ENCODE peak calls at places on chromosomes 3 and 15, in seven cellular contexts. One of them, this sample, is unnamed.

GRCh38 chr15:97893988-97894387 is 66.5 kb upstream of the ARRDC4 start:
- DNase-seq in H9: no peak
- DNase-seq in substantia nigra: no peak
- DNase-seq in activated CD8-positive, alpha-beta memory T cell treated with anti-CD3 and anti-CD28 coated beads for 24 hours: no peak
- DNase-seq in HS-5: no peak
- DNase-seq in HT-29: no peak
- DNase-seq in HTR-8/SVneo: no peak
- DNase-seq in this sample: no peak

GRCh38 chr15:69422336-69422895 is 8.3 kb downstream of the KIF23 start:
- DNase-seq in H9: no peak
- DNase-seq in substantia nigra: no peak
- DNase-seq in activated CD8-positive, alpha-beta memory T cell treated with anti-CD3 and anti-CD28 coated beads for 24 hours: no peak
- DNase-seq in HS-5: no peak
- DNase-seq in HT-29: no peak
- DNase-seq in HTR-8/SVneo: no peak
- DNase-seq in this sample: no peak

GRCh38 chr15:26083457-26084350 is 220.6 kb upstream of the ATP10A start:
- DNase-seq in H9: no peak
- DNase-seq in substantia nigra: no peak
- DNase-seq in activated CD8-positive, alpha-beta memory T cell treated with anti-CD3 and anti-CD28 coated beads for 24 hours: no peak
- DNase-seq in HS-5: no peak
- DNase-seq in HT-29: no peak
- DNase-seq in HTR-8/SVneo: no peak
- DNase-seq in this sample: no peak

GRCh38 chr3:162507397-162507796 is 1010.8 kb downstream of the OTOL1 start:
- DNase-seq in H9: no peak
- DNase-seq in substantia nigra: no peak
- DNase-seq in activated CD8-positive, alpha-beta memory T cell treated with anti-CD3 and anti-CD28 coated beads for 24 hours: no peak
- DNase-seq in HS-5: peak; percentile 22
- DNase-seq in HT-29: no peak
- DNase-seq in HTR-8/SVneo: no peak
- DNase-seq in this sample: no peak

GRCh38 chr3:130831716-130832400 is 62.0 kb upstream of the ATP2C1 start:
- DNase-seq in H9: no peak
- DNase-seq in substantia nigra: no peak
- DNase-seq in activated CD8-positive, alpha-beta memory T cell treated with anti-CD3 and anti-CD28 coated beads for 24 hours: no peak
- DNase-seq in HS-5: no peak
- DNase-seq in HT-29: no peak
- DNase-seq in HTR-8/SVneo: no peak
- DNase-seq in this sample: no peak

GRCh38 chr3:74636981-74637380 is 22.5 kb upstream of the CNTN3 start:
- DNase-seq in H9: no peak
- DNase-seq in substantia nigra: no peak
- DNase-seq in activated CD8-positive, alpha-beta memory T cell treated with anti-CD3 and anti-CD28 coated beads for 24 hours: no peak
- DNase-seq in HS-5: no peak
- DNase-seq in HT-29: no peak
- DNase-seq in HTR-8/SVneo: no peak
- DNase-seq in this sample: no peak

GRCh38 chr3:108088697-108089096 is 2.1 kb downstream of the CD47 start:
- DNase-seq in H9: no peak
- DNase-seq in substantia nigra: no peak
- DNase-seq in activated CD8-positive, alpha-beta memory T cell treated with anti-CD3 and anti-CD28 coated beads for 24 hours: no peak
- DNase-seq in HS-5: no peak
- DNase-seq in HT-29: peak; percentile 31
- DNase-seq in HTR-8/SVneo: no peak
- DNase-seq in this sample: no peak

GRCh38 chr3:23490459-23490858 is 287.3 kb downstream of the UBE2E2 start:
- DNase-seq in H9: no peak
- DNase-seq in substantia nigra: no peak
- DNase-seq in activated CD8-positive, alpha-beta memory T cell treated with anti-CD3 and anti-CD28 coated beads for 24 hours: no peak
- DNase-seq in HS-5: peak; percentile 34
- DNase-seq in HT-29: no peak
- DNase-seq in HTR-8/SVneo: peak; percentile 8
- DNase-seq in this sample: no peak

GRCh38 chr3:187504435-187504834 is 136.2 kb downstream of the RTP4 start:
- DNase-seq in H9: no peak
- DNase-seq in substantia nigra: no peak
- DNase-seq in activated CD8-positive, alpha-beta memory T cell treated with anti-CD3 and anti-CD28 coated beads for 24 hours: no peak
- DNase-seq in HS-5: no peak
- DNase-seq in HT-29: no peak
- DNase-seq in HTR-8/SVneo: no peak
- DNase-seq in this sample: no peak

GRCh38 chr3:99339222-99339621 is 299.2 kb upstream of the COL8A1 start:
- DNase-seq in H9: no peak
- DNase-seq in substantia nigra: no peak
- DNase-seq in activated CD8-positive, alpha-beta memory T cell treated with anti-CD3 and anti-CD28 coated beads for 24 hours: no peak
- DNase-seq in HS-5: no peak
- DNase-seq in HT-29: no peak
- DNase-seq in HTR-8/SVneo: no peak
- DNase-seq in this sample: no peak

GRCh38 chr3:106018111-106018510 is 149.3 kb upstream of the CBLB start:
- DNase-seq in H9: no peak
- DNase-seq in substantia nigra: no peak
- DNase-seq in activated CD8-positive, alpha-beta memory T cell treated with anti-CD3 and anti-CD28 coated beads for 24 hours: no peak
- DNase-seq in HS-5: no peak
- DNase-seq in HT-29: no peak
- DNase-seq in HTR-8/SVneo: no peak
- DNase-seq in this sample: no peak

GRCh38 chr3:51681453-51681852 is 10.4 kb downstream of the TEX264 start:
- DNase-seq in H9: no peak
- DNase-seq in substantia nigra: no peak
- DNase-seq in activated CD8-positive, alpha-beta memory T cell treated with anti-CD3 and anti-CD28 coated beads for 24 hours: no peak
- DNase-seq in HS-5: no peak
- DNase-seq in HT-29: no peak
- DNase-seq in HTR-8/SVneo: no peak
- DNase-seq in this sample: no peak

GRCh38 chr3:183224581-183224980 is 28.5 kb upstream of the B3GNT5 start:
- DNase-seq in H9: no peak
- DNase-seq in substantia nigra: no peak
- DNase-seq in activated CD8-positive, alpha-beta memory T cell treated with anti-CD3 and anti-CD28 coated beads for 24 hours: peak; percentile 65
- DNase-seq in HS-5: no peak
- DNase-seq in HT-29: no peak
- DNase-seq in HTR-8/SVneo: no peak
- DNase-seq in this sample: no peak

GRCh38 chr15:101657968-101658784 is 6.0 kb upstream of the TM2D3 start:
- DNase-seq in H9: no peak
- DNase-seq in substantia nigra: no peak
- DNase-seq in activated CD8-positive, alpha-beta memory T cell treated with anti-CD3 and anti-CD28 coated beads for 24 hours: no peak
- DNase-seq in HS-5: no peak
- DNase-seq in HT-29: peak; percentile 73
- DNase-seq in HTR-8/SVneo: no peak
- DNase-seq in this sample: no peak

GRCh38 chr15:55282284-55282833 is 7.3 kb downstream of the RAB27A start:
- DNase-seq in H9: no peak
- DNase-seq in substantia nigra: no peak
- DNase-seq in activated CD8-positive, alpha-beta memory T cell treated with anti-CD3 and anti-CD28 coated beads for 24 hours: no peak
- DNase-seq in HS-5: peak; percentile 68
- DNase-seq in HT-29: no peak
- DNase-seq in HTR-8/SVneo: no peak
- DNase-seq in this sample: no peak

GRCh38 chr15:51096976-51097375 is 2.3 kb upstream of the TNFAIP8L3 start:
- DNase-seq in H9: no peak
- DNase-seq in substantia nigra: no peak
- DNase-seq in activated CD8-positive, alpha-beta memory T cell treated with anti-CD3 and anti-CD28 coated beads for 24 hours: no peak
- DNase-seq in HS-5: no peak
- DNase-seq in HT-29: no peak
- DNase-seq in HTR-8/SVneo: no peak
- DNase-seq in this sample: no peak

GRCh38 chr15:94877833-94878232 is 646.5 kb downstream of the MCTP2 start:
- DNase-seq in H9: no peak
- DNase-seq in substantia nigra: no peak
- DNase-seq in activated CD8-positive, alpha-beta memory T cell treated with anti-CD3 and anti-CD28 coated beads for 24 hours: no peak
- DNase-seq in HS-5: no peak
- DNase-seq in HT-29: no peak
- DNase-seq in HTR-8/SVneo: no peak
- DNase-seq in this sample: no peak

GRCh38 chr3:189500299-189500698 is 130.9 kb upstream of the TP63 start:
- DNase-seq in H9: no peak
- DNase-seq in substantia nigra: no peak
- DNase-seq in activated CD8-positive, alpha-beta memory T cell treated with anti-CD3 and anti-CD28 coated beads for 24 hours: no peak
- DNase-seq in HS-5: no peak
- DNase-seq in HT-29: no peak
- DNase-seq in HTR-8/SVneo: no peak
- DNase-seq in this sample: no peak

GRCh38 chr15:31387483-31388118 is 61.0 kb downstream of the KLF13 start:
- DNase-seq in H9: no peak
- DNase-seq in substantia nigra: peak; percentile 58
- DNase-seq in activated CD8-positive, alpha-beta memory T cell treated with anti-CD3 and anti-CD28 coated beads for 24 hours: peak; percentile 75
- DNase-seq in HS-5: no peak
- DNase-seq in HT-29: no peak
- DNase-seq in HTR-8/SVneo: no peak
- DNase-seq in this sample: peak; percentile 61

GRCh38 chr15:80945605-80946004 is 44.0 kb downstream of the MESD start:
- DNase-seq in H9: no peak
- DNase-seq in substantia nigra: no peak
- DNase-seq in activated CD8-positive, alpha-beta memory T cell treated with anti-CD3 and anti-CD28 coated beads for 24 hours: no peak
- DNase-seq in HS-5: no peak
- DNase-seq in HT-29: no peak
- DNase-seq in HTR-8/SVneo: no peak
- DNase-seq in this sample: no peak

This sample was measured in DMS53.